ENCODE peak calls at places on chromosome 6, in seven cellular contexts. X is CD8-positive, alpha-beta memory T cell; V is T-helper 1 cell; U is G401; J is SW480; W is adipocyte; O is nephron progenitor cell. G is an unnamed sample.

GRCh38 chr6:117573006-117573680 is 29.2 kb downstream of the GOPC start:
- DNase-seq in J (no peak), U (no peak), V (no peak), O (no peak), W (no peak), X (no peak), G (no peak)

GRCh38 chr6:99940582-99940981 is 53.4 kb downstream of the MCHR2 start:
- DNase-seq in X (no peak), U (no peak), O (peak; percentile 4), J (no peak), W (no peak), V (no peak), G (no peak)

GRCh38 chr6:34563513-34563870 is 7.4 kb upstream of the SPDEF start:
- DNase-seq in X (no peak), O (no peak), J (no peak), V (no peak), U (no peak), W (no peak), G (no peak)

GRCh38 chr6:32176476-32177181 is 745 bp upstream of the AGPAT1 start:
- DNase-seq in J (peak; percentile 48), O (no peak), W (peak; percentile 68), V (no peak), U (no peak), X (no peak), G (no peak)

GRCh38 chr6:66326228-66326627 is 619.2 kb upstream of the EYS start:
- DNase-seq in W (no peak), J (no peak), O (no peak), V (no peak), X (no peak), U (no peak), G (no peak)

GRCh38 chr6:101465871-101466270 is 72.4 kb downstream of the GRIK2 start:
- DNase-seq in W (no peak), V (no peak), U (no peak), J (no peak), X (no peak), O (no peak), G (no peak)

GRCh38 chr6:93088675-93089575 is 330.4 kb downstream of the EPHA7 start:
- DNase-seq in O (peak; percentile 2), J (no peak), U (no peak), W (no peak), V (no peak), X (no peak), G (peak; percentile 41)

GRCh38 chr6:128112494-128112893 is 211.6 kb upstream of the THEMIS start:
- DNase-seq in U (no peak), O (no peak), J (no peak), W (no peak), X (no peak), V (no peak), G (peak; percentile 2)

GRCh38 chr6:162889303-162889702 is 161.5 kb downstream of the PACRG start:
- DNase-seq in U (no peak), V (no peak), X (no peak), O (no peak), J (no peak), W (no peak), G (no peak)

GRCh38 chr6:21738180-21739094 is 144.9 kb downstream of the SOX4 start:
- DNase-seq in X (no peak), V (no peak), W (no peak), U (no peak), J (no peak), O (no peak), G (no peak)

GRCh38 chr6:40285535-40285934 is 301.6 kb downstream of the LRFN2 start:
- DNase-seq in O (no peak), J (no peak), U (no peak), W (no peak), X (no peak), V (no peak), G (no peak)

GRCh38 chr6:31142356-31142755 is 3.5 kb upstream of the PSORS1C2 start:
- DNase-seq in O (peak; percentile 12), W (no peak), J (no peak), V (no peak), X (no peak), U (no peak), G (peak; percentile 86)

GRCh38 chr6:169957351-169957963 is 206.0 kb downstream of the ERMARD start:
- DNase-seq in W (no peak), U (no peak), J (no peak), V (no peak), O (no peak), X (no peak), G (no peak)

GRCh38 chr6:128452713-128453112 is 67.7 kb downstream of the PTPRK start:
- DNase-seq in W (no peak), U (no peak), O (no peak), X (no peak), V (no peak), J (no peak), G (no peak)

GRCh38 chr6:82832811-82833210 is 232.8 kb downstream of the UBE3D start:
- DNase-seq in J (no peak), U (no peak), O (no peak), X (no peak), W (no peak), V (no peak), G (no peak)